ENCODE peak calls at places on chromosomes 11 and 22, in nine cellular contexts. D is sigmoid colon, T is cardiac muscle cell, R is psoas muscle, G is transverse colon, U is GM23248, Z is OCI-LY7, N is SJSA1, Q is breast epithelium. K is an unnamed sample. For H3K4me1, the result is how much of the 10 kb centered on the place peaks cover.

GRCh38 chr11:33445761-33446161 is 188.6 kb downstream of the HIPK3 start:
- DNase-seq in D (no peak), T (peak), R (no peak), G (no peak), U (peak), Z (peak), N (no peak), Q (no peak), K (peak)

GRCh38 chr11:62033191-62034044 is 66.0 kb upstream of the FTH1 start:
- DNase-seq in D (no peak), T (no peak), R (no peak), G (no peak), U (peak), Z (no peak), N (no peak), Q (no peak), K (no peak)

GRCh38 chr11:32310218-32310601 is 125.1 kb downstream of the WT1 start:
- DNase-seq in D (no peak), T (peak), R (no peak), G (no peak), U (no peak), Z (no peak), N (no peak), Q (no peak), K (no peak)

GRCh38 chr22:23077627-23078461 is 7.5 kb downstream of the GNAZ start:
- DNase-seq in D (no peak), T (no peak), R (no peak), G (no peak), U (no peak), Z (no peak), N (no peak), Q (no peak), K (no peak)

GRCh38 chr22:28973352-28973751 is 88.3 kb downstream of the C22orf31 start:
- DNase-seq in D (no peak), T (no peak), R (no peak), G (no peak), U (no peak), Z (no peak), N (no peak), Q (no peak), K (no peak)

GRCh38 chr11:47466701-47467250 is 17.8 kb upstream of the RAPSN start:
- DNase-seq in D (peak), T (peak), R (peak), G (peak), U (peak), Z (no peak), N (no peak), Q (no peak), K (no peak)

GRCh38 chr11:10326080-10326964 is 21.4 kb downstream of the ADM start:
- DNase-seq in D (peak), T (peak), R (peak), G (peak), U (peak), Z (no peak), N (no peak), Q (no peak), K (no peak)

GRCh38 chr22:27877501-27877900 is 41.6 kb downstream of the PITPNB start:
- DNase-seq in D (no peak), T (no peak), R (no peak), G (no peak), U (no peak), Z (no peak), N (no peak), Q (no peak), K (no peak)

GRCh38 chr11:104623518-104623917 is 274.7 kb downstream of the CASP12 start:
- DNase-seq in D (no peak), T (peak), R (no peak), G (no peak), U (peak), Z (no peak), N (no peak), Q (no peak), K (no peak)

GRCh38 chr22:41215409-41215808 is 10.3 kb downstream of the L3MBTL2 start:
- DNase-seq in D (no peak), T (no peak), R (no peak), G (no peak), U (no peak), Z (no peak), N (no peak), Q (no peak), K (no peak)

GRCh38 chr11:124898711-124899110 is 1.0 kb upstream of the ROBO4 start:
- DNase-seq in D (peak), T (peak), R (peak), G (no peak), U (peak), Z (no peak), N (no peak), Q (no peak), K (no peak)

GRCh38 chr11:36509265-36509664 is 807 bp downstream of the TRAF6 start:
- DNase-seq in D (no peak), T (peak), R (no peak), G (no peak), U (peak), Z (peak), N (no peak), Q (no peak), K (no peak)

GRCh38 chr22:26045051-26045450 is 124.2 kb upstream of the SEZ6L start:
- DNase-seq in D (no peak), T (no peak), R (no peak), G (no peak), U (no peak), Z (no peak), N (no peak), Q (no peak), K (no peak)

GRCh38 chr22:26038365-26038764 is 130.9 kb upstream of the SEZ6L start:
- DNase-seq in D (no peak), T (no peak), R (no peak), G (no peak), U (no peak), Z (no peak), N (no peak), Q (no peak), K (no peak)

GRCh38 chr22:26045855-26046254 is 123.4 kb upstream of the SEZ6L start:
- DNase-seq in D (no peak), T (no peak), R (no peak), G (no peak), U (no peak), Z (no peak), N (no peak), Q (no peak), K (no peak)

GRCh38 chr22:26043031-26043430 is 126.2 kb upstream of the SEZ6L start:
- DNase-seq in D (no peak), T (no peak), R (no peak), G (no peak), U (no peak), Z (no peak), N (no peak), Q (no peak), K (no peak)

DNA sequence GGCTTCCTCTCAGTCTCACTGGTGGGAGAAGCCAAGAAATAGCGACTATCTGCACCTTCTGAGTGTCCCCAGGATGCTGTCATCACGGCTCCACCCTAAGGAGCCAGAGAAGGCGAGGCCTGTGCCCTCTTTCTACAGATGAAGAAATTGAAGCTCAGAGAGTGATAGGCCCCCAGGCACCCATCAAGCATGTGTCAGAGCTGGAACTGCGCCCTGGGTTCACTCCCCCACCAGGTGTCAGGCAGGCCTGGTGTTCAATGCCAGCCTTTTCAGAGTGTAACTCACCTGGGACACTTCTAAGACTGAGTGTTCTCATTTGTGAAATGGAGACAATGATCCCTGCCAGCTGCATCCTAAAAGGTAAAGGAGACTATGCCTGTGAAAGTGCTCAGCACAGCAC is 127.3 kb upstream of the SEZ6L start:
- DNase-seq in D (no peak), T (no peak), R (no peak), G (no peak), U (no peak), Z (no peak), N (no peak), Q (no peak), K (no peak)
- H3K4me1 ChIP-seq in D (under half), T (under half), R (under half), G (under half), U (under half), Z (under half), N (under half), Q (under half), K (under half)

GRCh38 chr22:44799077-44799931 is 46.9 kb downstream of the ARHGAP8 start:
- DNase-seq in D (no peak), T (no peak), R (no peak), G (no peak), U (no peak), Z (no peak), N (no peak), Q (no peak), K (no peak)
- H3K27ac ChIP-seq in D (no peak), T (no peak), R (no peak), G (no peak), U (no peak), Z (no peak), N (no peak), Q (no peak), K (no peak)

DNA sequence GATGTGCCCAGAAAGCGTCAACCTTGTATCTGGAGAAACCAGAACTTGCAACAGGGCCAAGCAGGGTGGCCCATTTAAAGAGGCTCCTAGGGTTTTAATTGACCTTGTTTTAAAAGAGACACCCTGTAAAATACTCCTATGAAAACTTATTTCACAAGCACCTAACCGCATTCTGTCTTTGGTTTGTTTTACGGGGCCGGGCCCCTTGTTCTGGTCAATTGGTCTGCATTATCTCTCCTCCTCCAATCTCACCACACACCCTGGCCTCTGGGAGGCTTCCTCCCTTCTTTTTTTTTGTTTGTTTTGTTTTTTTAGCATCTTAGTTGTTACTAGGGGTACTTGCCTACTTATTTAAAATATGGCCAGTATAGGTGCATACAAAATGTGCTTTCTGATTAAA is 4.7 kb downstream of the EHF start:
- DNase-seq in D (no peak), T (no peak), R (no peak), G (no peak), U (no peak), Z (no peak), N (no peak), Q (no peak), K (no peak)
- H3K4me3 ChIP-seq in D (no peak), T (no peak), R (no peak), G (peak), U (no peak), Z (no peak), N (no peak), Q (no peak), K (no peak)

DNA sequence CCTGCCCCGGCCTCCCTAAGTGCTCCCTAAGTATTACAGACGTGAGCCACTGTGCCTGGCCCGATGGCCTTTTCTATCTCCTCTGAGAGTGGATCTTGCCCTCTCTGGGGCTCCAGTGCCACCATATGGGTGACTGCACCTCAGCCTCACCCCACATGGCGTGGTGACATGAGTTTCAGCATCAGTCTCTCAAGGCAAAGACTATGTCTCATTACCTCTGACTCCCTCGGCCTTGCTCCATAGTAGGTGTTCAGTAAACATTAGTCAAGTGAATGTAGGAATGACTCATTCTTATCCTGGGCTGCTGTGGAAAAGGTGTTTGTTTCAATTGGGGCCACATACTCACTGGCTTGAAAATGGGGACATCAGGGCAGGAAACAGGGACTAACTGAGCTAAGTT is 168.8 kb downstream of the GRIK4 start:
- DNase-seq in D (no peak), T (no peak), R (no peak), G (no peak), U (no peak), Z (no peak), N (no peak), Q (no peak), K (no peak)
- H3K4me1 ChIP-seq in D (under half), T (under half), R (under half), G (under half), U (under half), Z (under half), N (under half), Q (under half), K (under half)

GRCh38 chr11:1693327-1694063 is 3.5 kb upstream of the KRTAP5-6 start:
- DNase-seq in D (peak), T (peak), R (peak), G (peak), U (peak), Z (peak), N (peak), Q (peak), K (peak)
- H3K27ac ChIP-seq in D (peak), T (peak), R (no peak), G (no peak), U (no peak), Z (no peak), N (no peak), Q (peak), K (no peak)

GRCh38 chr22:48342732-48343131 is 1484.9 kb downstream of the BRD1 start:
- DNase-seq in D (peak), T (no peak), R (no peak), G (no peak), U (no peak), Z (no peak), N (no peak), Q (no peak), K (no peak)

GRCh38 chr22:48338793-48339705 is 1488.6 kb downstream of the BRD1 start:
- DNase-seq in D (peak), T (no peak), R (no peak), G (no peak), U (no peak), Z (no peak), N (no peak), Q (no peak), K (no peak)

GRCh38 chr22:48340191-48340590 is 1487.5 kb downstream of the BRD1 start:
- DNase-seq in D (peak), T (no peak), R (no peak), G (no peak), U (no peak), Z (no peak), N (no peak), Q (no peak), K (no peak)

GRCh38 chr22:48342016-48342415 is 1485.7 kb downstream of the BRD1 start:
- DNase-seq in D (peak), T (no peak), R (no peak), G (no peak), U (no peak), Z (no peak), N (no peak), Q (no peak), K (no peak)

DNA sequence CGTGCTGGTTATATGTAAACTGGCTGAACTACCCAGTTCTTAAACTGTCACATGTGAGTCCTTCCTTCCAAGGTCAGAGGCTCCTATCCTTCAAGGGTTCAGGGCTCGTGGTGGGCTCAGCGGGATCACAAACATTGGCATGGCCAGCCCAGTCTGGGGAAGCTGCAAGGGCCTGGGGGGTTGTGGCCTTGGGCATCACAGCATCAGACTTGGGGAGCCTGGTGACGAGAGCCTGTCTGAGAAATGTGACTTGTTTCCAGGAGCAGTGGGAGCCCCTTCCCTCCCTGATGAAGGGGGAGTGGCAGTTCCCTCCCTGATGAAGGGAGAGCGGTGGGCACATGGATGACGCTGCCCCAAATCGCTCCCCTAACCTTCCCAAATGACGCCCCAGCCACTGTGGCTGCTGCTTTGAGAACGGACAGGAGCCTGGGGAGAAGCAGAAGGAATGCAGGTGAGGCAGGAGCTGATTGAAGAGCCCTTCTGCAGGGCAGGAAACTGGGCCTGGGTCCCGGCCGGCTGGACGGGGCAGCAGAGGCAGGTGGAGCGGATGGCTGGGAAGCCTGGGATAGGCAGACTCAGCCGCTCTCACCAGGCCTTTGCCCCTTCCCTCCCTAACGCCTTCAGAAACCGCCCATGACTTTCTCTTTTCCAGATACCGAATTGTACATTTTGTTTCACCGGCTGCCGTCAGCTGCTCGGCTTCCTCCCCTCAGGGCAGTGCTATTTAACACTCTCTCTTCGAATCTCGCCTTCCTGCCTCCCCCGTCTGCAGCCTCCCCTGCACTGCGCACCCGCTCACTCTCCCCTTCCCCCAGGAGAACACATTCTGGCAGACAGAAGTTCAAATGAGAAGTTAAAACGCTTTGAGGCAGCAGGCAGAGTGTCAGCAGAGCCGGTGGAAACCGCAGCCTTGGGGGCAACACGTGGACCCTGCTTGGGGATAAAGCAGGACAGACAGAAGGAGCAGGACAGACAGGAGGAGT is 1486.7 kb downstream of the BRD1 start:
- DNase-seq in D (peak), T (no peak), R (no peak), G (no peak), U (no peak), Z (no peak), N (no peak), Q (no peak), K (no peak)
- H3K4me3 ChIP-seq in D (no peak), T (no peak), R (no peak), G (no peak), U (no peak), Z (no peak), N (no peak), Q (no peak), K (no peak)